ENCODE peak calls at places on chromosomes 16 and 17, in seven cellular contexts. H is fibroblast of pulmonary artery, E is A549, J is right lobe of liver, O is endothelial cell of umbilical vein, I is psoas muscle, M is GM23338. P is an unnamed sample.

GRCh38 chr16:80147021-80147680 is 393.6 kb upstream of the DYNLRB2 start:
- DNase-seq in J (no peak), M (no peak), H (no peak), E (no peak), O (no peak), I (no peak), P (no peak)

GRCh38 chr17:65277576-65277975 is 140.4 kb downstream of the RGS9 start:
- DNase-seq in O (no peak), E (no peak), M (no peak), I (no peak), J (no peak), H (peak), P (no peak)

GRCh38 chr16:30553396-30553899 is 4.7 kb downstream of the ZNF764 start:
- DNase-seq in I (no peak), M (no peak), J (no peak), H (no peak), O (no peak), E (no peak), P (no peak)

GRCh38 chr16:61678182-61678581 is 358.1 kb downstream of the CDH8 start:
- DNase-seq in J (no peak), M (no peak), E (no peak), O (no peak), I (no peak), H (no peak), P (no peak)

GRCh38 chr17:51120357-51120738 is 320 bp downstream of the SPAG9 start:
- DNase-seq in M (no peak), J (no peak), O (peak), E (peak), H (peak), I (no peak), P (peak)

GRCh38 chr17:19264277-19264676 is 27.1 kb downstream of the EPN2 start:
- DNase-seq in E (no peak), I (no peak), J (no peak), M (no peak), O (no peak), H (no peak), P (no peak)

GRCh38 chr17:694239-694638 is 20.4 kb downstream of the VPS53 start:
- DNase-seq in I (no peak), E (peak), H (peak), O (peak), M (no peak), J (no peak), P (no peak)

GRCh38 chr17:77610518-77610893 is 348.0 kb upstream of the TNRC6C start:
- DNase-seq in I (no peak), M (no peak), O (no peak), E (no peak), H (no peak), J (no peak), P (no peak)

GRCh38 chr16:71479420-71479819 is 9.7 kb downstream of the ZNF19 start:
- DNase-seq in O (peak), E (no peak), M (peak), J (no peak), H (peak), I (no peak), P (no peak)

GRCh38 chr16:86198201-86199118 is 299.5 kb downstream of the IRF8 start:
- DNase-seq in O (no peak), M (no peak), H (no peak), E (no peak), I (no peak), J (no peak), P (no peak)

GRCh38 chr17:81406117-81406953 is 11.1 kb downstream of the BAHCC1 start:
- DNase-seq in M (no peak), E (no peak), J (no peak), O (no peak), H (no peak), I (peak), P (no peak)

GRCh38 chr17:13297198-13297597 is 279.4 kb upstream of the ELAC2 start:
- DNase-seq in H (no peak), E (no peak), M (no peak), J (no peak), I (no peak), O (no peak), P (no peak)

GRCh38 chr17:17963066-17963465 is 9.1 kb downstream of the TOM1L2 start:
- DNase-seq in M (no peak), E (no peak), J (no peak), O (no peak), I (no peak), H (no peak), P (no peak)

GRCh38 chr17:72376486-72377345 is 255.9 kb downstream of the SOX9 start:
- DNase-seq in H (no peak), M (no peak), E (no peak), J (no peak), I (no peak), O (no peak), P (no peak)

GRCh38 chr17:8659758-8660410 is 29.4 kb upstream of the MYH10 start:
- DNase-seq in E (no peak), O (no peak), M (no peak), I (no peak), J (no peak), H (no peak), P (no peak)

GRCh38 chr17:78723001-78723796 is 58.9 kb downstream of the CYTH1 start:
- DNase-seq in E (no peak), J (no peak), H (no peak), O (no peak), I (peak), M (peak), P (no peak)

GRCh38 chr16:12092347-12092882 is 115.9 kb downstream of the SNX29 start:
- DNase-seq in I (no peak), E (no peak), J (no peak), M (no peak), H (peak), O (peak), P (no peak)

GRCh38 chr16:15899538-15900100 is 11.2 kb upstream of the CEP20 start:
- DNase-seq in E (peak), M (no peak), J (no peak), O (no peak), I (no peak), H (peak), P (peak)

GRCh38 chr16:46884513-46885293 is 541 bp downstream of the GPT2 start:
- DNase-seq in M (no peak), O (peak), I (no peak), E (no peak), J (no peak), H (no peak), P (peak)

GRCh38 chr16:24986512-24987303 is 28.5 kb downstream of the ARHGAP17 start:
- DNase-seq in M (no peak), O (peak), J (peak), I (no peak), H (peak), E (peak), P (no peak)

GRCh38 chr17:83189673-83190385 is 110.4 kb downstream of the METRNL start:
- DNase-seq in O (peak), H (peak), J (peak), E (no peak), I (peak), M (no peak), P (no peak)

GRCh38 chr16:30893082-30893743 is 664 bp downstream of the BCL7C start:
- DNase-seq in H (no peak), O (no peak), J (peak), E (no peak), M (peak), I (no peak), P (no peak)

GRCh38 chr17:64357191-64357981 is 33.3 kb downstream of the PECAM1 start:
- DNase-seq in M (peak), O (peak), I (peak), H (peak), E (no peak), J (no peak), P (no peak)

GRCh38 chr17:38868095-38868967 is 1.5 kb upstream of the LASP1 start:
- DNase-seq in I (peak), E (peak), O (peak), J (no peak), H (peak), M (peak), P (peak)

GRCh38 chr17:48045270-48046001 is 2.7 kb upstream of the NFE2L1 start:
- DNase-seq in M (no peak), J (no peak), O (no peak), E (no peak), I (peak), H (peak), P (no peak)

GRCh38 chr16:3528406-3528805 is 27.6 kb downstream of the CLUAP1 start:
- DNase-seq in M (no peak), H (no peak), J (no peak), I (no peak), E (no peak), O (no peak), P (no peak)

GRCh38 chr17:18191071-18191667 is 7.5 kb downstream of the ALKBH5 start:
- DNase-seq in M (no peak), H (peak), O (peak), I (no peak), J (peak), E (no peak), P (no peak)

GRCh38 chr16:83045790-83046189 is 419.0 kb downstream of the CDH13 start:
- DNase-seq in M (no peak), E (no peak), I (no peak), H (no peak), J (peak), O (no peak), P (no peak)

GRCh38 chr16:3113765-3114479 is 1.5 kb downstream of the ZNF205 start:
- DNase-seq in H (no peak), I (no peak), O (no peak), M (no peak), E (no peak), J (no peak), P (no peak)

GRCh38 chr17:76447931-76448652 is 4.9 kb downstream of the UBE2O start:
- DNase-seq in I (no peak), J (no peak), E (no peak), O (no peak), M (no peak), H (no peak), P (no peak)

GRCh38 chr16:87199901-87200300 is 117.3 kb downstream of the C16orf95 start:
- DNase-seq in E (no peak), O (no peak), I (no peak), J (no peak), M (no peak), H (no peak), P (no peak)
- H3K4me3 ChIP-seq in E (no peak), O (no peak), I (no peak), J (no peak), M (no peak), H (no peak), P (no peak)

DNA sequence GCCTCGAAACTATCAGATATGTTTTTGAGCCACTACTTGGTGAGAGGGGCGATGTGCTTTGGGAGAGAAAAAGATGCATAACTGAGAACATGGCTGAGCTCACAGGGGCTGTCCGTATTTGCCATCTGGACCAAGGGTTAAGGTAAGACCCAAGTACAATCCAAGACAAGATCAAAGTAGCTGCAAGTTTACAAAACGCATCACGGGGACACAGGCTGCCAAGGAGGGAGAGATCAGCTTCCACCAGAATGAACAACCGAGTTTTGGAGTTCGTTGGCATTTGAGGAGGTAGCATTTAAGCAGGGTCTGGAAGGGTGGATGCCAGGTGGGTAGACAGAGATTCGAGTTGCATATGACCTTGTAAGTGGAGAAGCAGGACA is 2.2 kb downstream of the PITPNC1 start:
- DNase-seq in H (no peak), M (no peak), I (no peak), O (no peak), E (no peak), J (no peak), P (no peak)
- TF ChIP-seq CTCF in H (no peak), M (no peak), I (no peak), O (no peak), E (no peak), J (no peak), P (no peak)

GRCh38 chr17:40111221-40112128 is 10.3 kb upstream of the MSL1 start:
- DNase-seq in E (peak), H (peak), I (peak), M (peak), J (peak), O (peak), P (peak)
- H3K4me3 ChIP-seq in E (peak), H (no peak), I (peak), M (peak), J (no peak), O (no peak), P (no peak)

GRCh38 chr16:56681939-56682702 is at the start of gene MT1X:
- DNase-seq in I (peak), J (peak), H (peak), M (peak), O (peak), E (peak), P (peak)
- TF ChIP-seq CTCF in I (no peak), J (no peak), H (no peak), M (no peak), O (no peak), E (no peak), P (no peak)

P was measured in GM06990.